ENCODE peak calls at places on chromosome 2, in seven cellular contexts. P is dorsolateral prefrontal cortex; M is right atrium auricular region; E is K562; B is cardiac muscle cell; A is tibial nerve; Z is CD8-positive, alpha-beta T cell. U is an unnamed sample.
A peak's percentile ranks its signal among the peaks of the same experiment; 100 is the strongest.

GRCh38 chr2:41283079-41283765 is 764.6 kb upstream of the PKDCC start:
- DNase-seq in Z (no peak), B (no peak), E (no peak), M (no peak), P (no peak), A (no peak), U (no peak)

GRCh38 chr2:194559964-194560363 is 1097.1 kb upstream of the SLC39A10 start:
- DNase-seq in Z (no peak), M (no peak), E (no peak), A (no peak), P (no peak), B (no peak), U (no peak)

GRCh38 chr2:220775856-220776467 is 796.1 kb downstream of the EPHA4 start:
- DNase-seq in B (no peak), Z (no peak), A (no peak), P (no peak), M (no peak), E (no peak), U (no peak)

GRCh38 chr2:28952806-28953190 is 28.3 kb upstream of the TOGARAM2 start:
- DNase-seq in A (peak; percentile 38), B (no peak), M (no peak), Z (no peak), E (peak; percentile 23), P (no peak), U (no peak)

GRCh38 chr2:102012061-102012460 is 20.3 kb downstream of the IL1R2 start:
- DNase-seq in A (no peak), B (no peak), Z (no peak), E (no peak), P (no peak), M (no peak), U (no peak)

GRCh38 chr2:114350186-114350725 is 92.2 kb upstream of the DPP10 start:
- DNase-seq in A (no peak), E (no peak), M (no peak), B (no peak), Z (no peak), P (no peak), U (no peak)

GRCh38 chr2:196279496-196279895 is 108.1 kb upstream of the STK17B start:
- DNase-seq in Z (no peak), E (no peak), M (no peak), A (no peak), P (no peak), B (no peak), U (no peak)

GRCh38 chr2:43224571-43225092 is 1.8 kb downstream of the ZFP36L2 start:
- DNase-seq in E (no peak), M (no peak), A (no peak), Z (peak; percentile 59), B (peak; percentile 47), P (no peak), U (no peak)

GRCh38 chr2:217732995-217733394 is 269.8 kb downstream of the TNS1 start:
- DNase-seq in E (no peak), Z (no peak), P (no peak), A (no peak), B (no peak), M (no peak), U (no peak)

GRCh38 chr2:70501215-70501614 is 52.4 kb downstream of the TGFA start:
- DNase-seq in E (no peak), P (no peak), B (no peak), M (no peak), A (no peak), Z (no peak), U (no peak)

GRCh38 chr2:234304945-234305344 is 191.9 kb downstream of the ARL4C start:
- DNase-seq in P (no peak), B (peak; percentile 13), A (no peak), M (no peak), E (no peak), Z (no peak), U (peak; percentile 54)

GRCh38 chr2:157898591-157898996 is 22.5 kb upstream of the ACVR1 start:
- DNase-seq in B (no peak), Z (peak; percentile 51), P (no peak), M (no peak), A (no peak), E (peak; percentile 75), U (peak; percentile 64)
- TF ChIP-seq CTCF in B (no peak), Z (no peak), P (no peak), M (no peak), A (no peak), E (no peak), U (no peak)

GRCh38 chr2:120710256-120710655 is 25.4 kb upstream of the GLI2 start:
- DNase-seq in A (peak; percentile 23), E (no peak), Z (no peak), B (no peak), M (no peak), P (no peak), U (no peak)

GRCh38 chr2:120704696-120705095 is 31.0 kb upstream of the GLI2 start:
- DNase-seq in Z (no peak), M (no peak), E (no peak), B (no peak), P (no peak), A (no peak), U (no peak)

GRCh38 chr2:120708944-120709607 is 26.6 kb upstream of the GLI2 start:
- DNase-seq in B (no peak), P (no peak), A (no peak), Z (no peak), E (no peak), M (no peak), U (no peak)

GRCh38 chr2:120709608-120710041 is 26.0 kb upstream of the GLI2 start:
- DNase-seq in Z (no peak), A (peak; percentile 54), M (no peak), B (no peak), E (no peak), P (no peak), U (no peak)

GRCh38 chr2:120707816-120708215 is 27.9 kb upstream of the GLI2 start:
- DNase-seq in M (no peak), A (no peak), E (no peak), P (no peak), B (no peak), Z (no peak), U (no peak)
- H3K27ac ChIP-seq in M (no peak overlapping the region), A (no peak overlapping the region), E (no peak overlapping the region), P (no peak overlapping the region), B (no peak overlapping the region), Z (no peak overlapping the region), U (no peak overlapping the region)

GRCh38 chr2:16223481-16224177 is 283.3 kb downstream of the MYCN start:
- DNase-seq in A (no peak), E (no peak), M (no peak), B (no peak), Z (no peak), P (no peak), U (no peak)
- TF ChIP-seq CTCF in A (no peak), E (no peak), M (no peak), B (no peak), Z (no peak), P (no peak), U (no peak)

GRCh38 chr2:172955587-172955986 is 120.1 kb upstream of the MAP3K20 start:
- DNase-seq in A (no peak), M (no peak), E (no peak), Z (no peak), B (no peak), P (no peak), U (no peak)

GRCh38 chr2:172953970-172954852 is 121.4 kb upstream of the MAP3K20 start:
- DNase-seq in B (no peak), M (no peak), A (no peak), E (no peak), Z (no peak), P (no peak), U (no peak)

GRCh38 chr2:172962064-172962463 is 113.6 kb upstream of the MAP3K20 start:
- DNase-seq in M (no peak), P (no peak), E (no peak), A (no peak), B (no peak), Z (no peak), U (no peak)

GRCh38 chr2:172953411-172953810 is 122.2 kb upstream of the MAP3K20 start:
- DNase-seq in Z (no peak), P (no peak), E (no peak), A (no peak), B (no peak), M (no peak), U (no peak)

GRCh38 chr2:172957734-172958133 is 117.9 kb upstream of the MAP3K20 start:
- DNase-seq in M (no peak), E (no peak), P (no peak), B (no peak), Z (no peak), A (no peak), U (no peak)
- H3K27ac ChIP-seq in M (no peak overlapping the region), E (no peak overlapping the region), P (no peak overlapping the region), B (no peak overlapping the region), Z (no peak overlapping the region), A (no peak overlapping the region), U (no peak overlapping the region)

GRCh38 chr2:158963036-158963435 is 5.4 kb upstream of the TANC1 start:
- DNase-seq in Z (no peak), M (no peak), P (no peak), B (no peak), A (no peak), E (no peak), U (no peak)
- TF ChIP-seq CTCF in Z (no peak), M (no peak), P (no peak), B (no peak), A (no peak), E (no peak), U (no peak)

GRCh38 chr2:178238750-178239149 is 44.4 kb downstream of the OSBPL6 start:
- DNase-seq in E (no peak), M (no peak), Z (no peak), A (no peak), P (no peak), B (no peak), U (no peak)
- H3K27ac ChIP-seq in E (no peak overlapping the region), M (no peak overlapping the region), Z (no peak overlapping the region), A (no peak overlapping the region), P (no peak overlapping the region), B (no peak overlapping the region), U (no peak overlapping the region)

DNA sequence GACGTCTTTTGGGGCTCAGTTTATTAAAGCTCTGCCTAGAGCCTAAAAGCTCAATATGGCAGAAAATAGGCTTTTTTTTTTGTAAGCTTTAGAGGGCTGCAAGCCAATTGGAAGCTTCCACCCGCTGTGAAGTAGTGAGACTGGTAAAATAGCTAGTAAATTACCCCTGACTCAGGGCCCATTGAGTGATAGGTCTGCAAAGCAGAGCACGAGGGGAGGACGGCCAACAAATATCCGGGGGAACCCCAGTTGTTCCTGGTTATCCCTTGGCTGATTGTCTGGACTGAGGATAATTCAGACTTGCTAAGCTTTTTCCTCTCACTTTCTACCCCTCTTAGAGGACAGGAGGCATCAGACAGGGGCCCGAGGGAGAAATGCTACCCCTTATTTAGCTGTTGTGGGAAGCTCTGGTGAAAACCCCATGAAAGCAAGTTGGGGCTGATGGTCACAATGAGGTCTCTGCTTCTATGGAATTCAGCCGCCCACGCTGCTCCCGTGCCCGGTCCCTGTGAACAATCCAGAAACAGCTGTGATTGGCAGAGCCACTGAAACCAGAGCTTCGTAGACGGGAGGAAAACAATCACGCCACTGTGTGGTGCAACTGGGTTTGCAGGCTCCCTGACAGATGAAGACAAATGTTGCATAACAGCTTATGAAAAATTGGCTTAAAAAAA is 141.9 kb upstream of the LGALSL start:
- DNase-seq in P (peak; percentile 72), Z (no peak), A (peak; percentile 70), B (peak; percentile 58), M (peak; percentile 89), E (peak; percentile 32), U (peak; percentile 87)
- TF ChIP-seq CTCF in P (peak; percentile 61), Z (no peak), A (peak; percentile 54), B (peak; percentile 61), M (peak; percentile 31), E (peak; percentile 52), U (peak; percentile 40)

U was measured in RWPE1.